ENCODE peak calls at places on chromosomes 6 and 20, in five cellular contexts. C, B, X, V and L are unnamed samples.

GRCh38 chr6:158174514-158174913 is 6.4 kb downstream of the GTF2H5 start:
- DNase-seq in C (peak; percentile 29), B (no peak), X (peak; percentile 99), V (peak; percentile 96), L (peak; percentile 94)

GRCh38 chr6:32752580-32752979 is 10.8 kb downstream of the HLA-DQB2 start:
- DNase-seq in C (peak; percentile 71), B (no peak), X (peak; percentile 8), V (no peak), L (no peak)

GRCh38 chr20:6122873-6123649 is at the start of gene FERMT1:
- DNase-seq in C (peak; percentile 98), B (peak; percentile 79), X (peak; percentile 66), V (peak; percentile 54), L (peak; percentile 88)

GRCh38 chr20:49603209-49603627 is 35.3 kb upstream of the PTGIS start:
- DNase-seq in C (no peak), B (peak; percentile 26), X (peak; percentile 76), V (peak; percentile 86), L (peak; percentile 51)

GRCh38 chr20:9228774-9229450 is 160.0 kb downstream of the PLCB4 start:
- DNase-seq in C (no peak), B (no peak), X (no peak), V (no peak), L (no peak)

GRCh38 chr6:52141596-52141995 is 44.6 kb upstream of the IL17A start:
- DNase-seq in C (no peak), B (no peak), X (no peak), V (no peak), L (no peak)

GRCh38 chr20:17357238-17357637 is 130.4 kb downstream of the PCSK2 start:
- DNase-seq in C (no peak), B (no peak), X (no peak), V (no peak), L (no peak)

GRCh38 chr20:32285621-32286334 is 8.3 kb downstream of the KIF3B start:
- DNase-seq in C (peak; percentile 19), B (peak; percentile 10), X (peak; percentile 67), V (peak; percentile 24), L (peak; percentile 71)

GRCh38 chr20:8616792-8617191 is 452.1 kb upstream of the PLCB4 start:
- DNase-seq in C (no peak), B (peak; percentile 7), X (peak; percentile 90), V (peak; percentile 19), L (peak; percentile 66)

GRCh38 chr6:33061987-33062386 is 11.5 kb downstream of the HLA-DPA1 start:
- DNase-seq in C (no peak), B (no peak), X (peak; percentile 11), V (peak; percentile 9), L (no peak)

GRCh38 chr6:110938176-110938575 is 20.3 kb upstream of the GTF3C6 start:
- DNase-seq in C (peak; percentile 73), B (no peak), X (no peak), V (no peak), L (no peak)

GRCh38 chr6:27862396-27863061 is 49.7 kb downstream of the OR2B2 start:
- DNase-seq in C (peak; percentile 32), B (no peak), X (no peak), V (peak; percentile 2), L (peak; percentile 33)

GRCh38 chr6:121442591-121442990 is 7.1 kb downstream of the GJA1 start:
- DNase-seq in C (no peak), B (no peak), X (peak; percentile 53), V (no peak), L (peak; percentile 45)

GRCh38 chr6:168377856-168378832 is 58.6 kb upstream of the DACT2 start:
- DNase-seq in C (no peak), B (no peak), X (no peak), V (no peak), L (no peak)

GRCh38 chr6:30493643-30494250 is 4.4 kb downstream of the HLA-E start:
- DNase-seq in C (no peak), B (no peak), X (no peak), V (no peak), L (no peak)

GRCh38 chr6:74872754-74873446 is 333.0 kb downstream of the COL12A1 start:
- DNase-seq in C (no peak), B (no peak), X (no peak), V (no peak), L (no peak)

GRCh38 chr6:30885999-30886896 is 1.9 kb downstream of the DDR1 start:
- DNase-seq in C (peak; percentile 95), B (peak; percentile 19), X (peak; percentile 39), V (peak; percentile 83), L (peak; percentile 73)

GRCh38 chr6:90347411-90347841 is 50.8 kb upstream of the BACH2 start:
- DNase-seq in C (peak; percentile 90), B (no peak), X (no peak), V (no peak), L (no peak)

GRCh38 chr6:148526145-148526544 is 183.5 kb downstream of the SASH1 start:
- DNase-seq in C (no peak), B (no peak), X (no peak), V (no peak), L (no peak)

GRCh38 chr6:135880066-135880972 is 28.8 kb downstream of the PDE7B start:
- DNase-seq in C (no peak), B (no peak), X (peak; percentile 65), V (peak; percentile 91), L (peak; percentile 65)

GRCh38 chr6:12324096-12324495 is 33.9 kb downstream of the EDN1 start:
- DNase-seq in C (peak; percentile 100), B (no peak), X (peak; percentile 51), V (peak; percentile 84), L (peak; percentile 51)

GRCh38 chr6:157669747-157670216 is 153.3 kb upstream of the SNX9 start:
- DNase-seq in C (peak; percentile 75), B (peak; percentile 65), X (peak; percentile 89), V (peak; percentile 84), L (peak; percentile 77)

GRCh38 chr6:142152731-142153130 is 5.7 kb downstream of the VTA1 start:
- DNase-seq in C (peak; percentile 25), B (no peak), X (peak; percentile 73), V (peak; percentile 72), L (peak; percentile 54)

GRCh38 chr6:114997813-114998292 is 655.0 kb upstream of the HS3ST5 start:
- DNase-seq in C (no peak), B (no peak), X (no peak), V (no peak), L (no peak)

GRCh38 chr6:157761331-157761921 is 61.6 kb upstream of the SNX9 start:
- DNase-seq in C (peak; percentile 68), B (no peak), X (no peak), V (peak; percentile 91), L (peak; percentile 62)

GRCh38 chr6:104573372-104573771 is 286.3 kb downstream of the HACE1 start:
- DNase-seq in C (no peak), B (no peak), X (no peak), V (no peak), L (no peak)

GRCh38 chr6:67212584-67212983 is 1422.5 kb upstream of the ADGRB3 start:
- DNase-seq in C (no peak), B (no peak), X (no peak), V (no peak), L (no peak)

GRCh38 chr20:32333181-32333987 is 24.7 kb upstream of the ASXL1 start:
- DNase-seq in C (no peak), B (no peak), X (no peak), V (peak; percentile 39), L (no peak)

GRCh38 chr20:1489764-1490436 is 1.3 kb downstream of the SIRPB2 start:
- DNase-seq in C (peak; percentile 92), B (no peak), X (peak; percentile 44), V (no peak), L (peak; percentile 66)

GRCh38 chr20:43515628-43516027 is 8.1 kb downstream of the L3MBTL1 start:
- DNase-seq in C (no peak), B (no peak), X (no peak), V (no peak), L (no peak)

GRCh38 chr20:43514062-43514971 is 6.8 kb downstream of the L3MBTL1 start:
- DNase-seq in C (peak; percentile 97), B (peak; percentile 99), X (peak; percentile 98), V (peak; percentile 99), L (peak; percentile 98)

GRCh38 chr20:43511879-43512278 is 4.4 kb downstream of the L3MBTL1 start:
- DNase-seq in C (no peak), B (no peak), X (no peak), V (no peak), L (no peak)

GRCh38 chr20:43516251-43516824 is 8.8 kb downstream of the L3MBTL1 start:
- DNase-seq in C (peak; percentile 41), B (no peak), X (no peak), V (no peak), L (peak; percentile 40)

GRCh38 chr20:43513298-43514061 is 6.0 kb downstream of the L3MBTL1 start:
- DNase-seq in C (peak; percentile 40), B (no peak), X (no peak), V (no peak), L (no peak)
- H3K4me3 ChIP-seq in C (peak overlapping the region; percentile 60), B (peak overlapping the region; percentile 31), X (peak overlapping the region; percentile 69), V (peak overlapping the region; percentile 60), L (peak overlapping the region; percentile 52)

GRCh38 chr6:154408906-154409500 is 52.4 kb upstream of the IPCEF1 start:
- DNase-seq in C (peak; percentile 61), B (no peak), X (peak; percentile 41), V (peak; percentile 83), L (peak; percentile 22)
- TF ChIP-seq CTCF in C (peak; percentile 58), B (peak; percentile 30), X (peak; percentile 28), V (peak; percentile 77), L (peak; percentile 21)

GRCh38 chr20:54476336-54476928 is 1.0 kb downstream of the DOK5 start:
- DNase-seq in C (no peak), B (no peak), X (peak; percentile 23), V (no peak), L (peak; percentile 6)
- H3K4me3 ChIP-seq in C (no peak overlapping the region), B (peak overlapping the region; percentile 81), X (peak overlapping the region; percentile 96), V (peak overlapping the region; percentile 60), L (peak overlapping the region; percentile 62)

DNA sequence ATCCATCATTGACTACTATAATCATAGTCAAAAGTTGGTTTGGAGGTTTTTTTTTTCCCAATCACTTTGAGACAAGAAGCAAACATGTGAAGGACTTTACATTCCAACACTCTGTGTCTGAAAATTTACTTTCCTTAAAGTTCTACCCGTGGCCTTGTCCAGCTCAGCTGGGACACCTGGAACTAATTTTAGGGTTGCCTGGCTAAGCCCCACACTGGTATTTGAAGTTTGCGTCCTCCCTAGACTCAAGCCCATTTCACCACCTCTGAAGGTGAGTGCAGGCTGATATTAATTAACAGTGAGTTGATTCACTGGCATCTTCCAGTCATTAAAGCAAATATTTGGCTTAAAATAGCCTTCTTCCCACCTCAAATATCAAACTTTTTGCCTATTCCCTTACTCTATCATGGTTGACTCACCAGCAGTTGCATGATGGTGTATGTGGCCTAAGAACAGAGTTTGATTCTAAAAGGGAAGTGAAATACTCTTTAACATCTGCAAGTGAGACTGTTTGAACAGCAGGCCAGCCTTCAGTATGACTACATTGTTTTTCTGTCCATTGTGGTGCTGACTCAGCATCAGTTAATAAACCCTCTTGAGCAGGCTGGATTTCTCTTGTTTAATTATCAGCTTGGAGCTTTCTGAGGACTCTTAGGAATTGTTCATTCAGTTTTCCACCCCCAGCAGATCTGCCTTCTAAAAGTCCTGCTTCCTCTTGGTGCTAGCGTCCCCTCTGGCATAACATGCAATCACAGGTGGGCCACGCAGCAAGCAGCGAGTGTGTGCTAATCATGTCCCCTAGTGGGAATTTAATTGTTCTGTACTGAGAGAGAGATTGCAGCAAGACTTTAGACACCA is 1.8 kb upstream of the PRDM1 start:
- DNase-seq in C (peak; percentile 86), B (peak; percentile 70), X (peak; percentile 83), V (peak; percentile 88), L (peak; percentile 90)
- TF ChIP-seq CTCF in C (peak; percentile 38), B (peak; percentile 65), X (peak; percentile 84), V (peak; percentile 92), L (peak; percentile 83)